ENCODE peak calls at places on chromosome 22, in five cellular contexts. One of them, this sample, is unnamed.

GRCh38 chr22:36252754-36253522 is at the start of gene APOL1:
- DNase-seq in HCT116: no peak
- DNase-seq in mammary epithelial cell: no peak
- DNase-seq in transverse colon: peak; percentile 71
- DNase-seq in left ventricle myocardium inferior: peak; percentile 37
- DNase-seq in this sample: no peak

GRCh38 chr22:39917091-39917703 is 16.3 kb downstream of the GRAP2 start:
- DNase-seq in left ventricle myocardium inferior: no peak
- DNase-seq in HCT116: no peak
- DNase-seq in transverse colon: no peak
- DNase-seq in mammary epithelial cell: no peak
- DNase-seq in this sample: no peak

GRCh38 chr22:43297246-43298061 is 45.7 kb downstream of the SCUBE1 start:
- DNase-seq in mammary epithelial cell: no peak
- DNase-seq in transverse colon: no peak
- DNase-seq in HCT116: no peak
- DNase-seq in left ventricle myocardium inferior: no peak
- DNase-seq in this sample: no peak

GRCh38 chr22:40635008-40635939 is 1.2 kb downstream of the MRTFA start:
- DNase-seq in transverse colon: no peak
- DNase-seq in HCT116: no peak
- DNase-seq in left ventricle myocardium inferior: peak; percentile 63
- DNase-seq in mammary epithelial cell: no peak
- DNase-seq in this sample: no peak

GRCh38 chr22:37782340-37783168 is 25.2 kb upstream of the GCAT start:
- DNase-seq in transverse colon: no peak
- DNase-seq in HCT116: peak; percentile 97
- DNase-seq in left ventricle myocardium inferior: no peak
- DNase-seq in mammary epithelial cell: no peak
- DNase-seq in this sample: peak; percentile 94

GRCh38 chr22:43315687-43316217 is 27.4 kb downstream of the SCUBE1 start:
- DNase-seq in transverse colon: no peak
- DNase-seq in left ventricle myocardium inferior: no peak
- DNase-seq in mammary epithelial cell: no peak
- DNase-seq in HCT116: no peak
- DNase-seq in this sample: no peak

GRCh38 chr22:44755418-44755817 is 3.0 kb downstream of the ARHGAP8 start:
- DNase-seq in left ventricle myocardium inferior: no peak
- DNase-seq in HCT116: no peak
- DNase-seq in transverse colon: no peak
- DNase-seq in mammary epithelial cell: no peak
- DNase-seq in this sample: no peak

GRCh38 chr22:47420211-47420610 is 657.8 kb downstream of the TBC1D22A start:
- DNase-seq in HCT116: no peak
- DNase-seq in left ventricle myocardium inferior: no peak
- DNase-seq in transverse colon: no peak
- DNase-seq in mammary epithelial cell: no peak
- DNase-seq in this sample: no peak

GRCh38 chr22:30212996-30213441 is 33.5 kb downstream of the LIF start:
- DNase-seq in transverse colon: no peak
- DNase-seq in left ventricle myocardium inferior: no peak
- DNase-seq in mammary epithelial cell: no peak
- DNase-seq in HCT116: no peak
- DNase-seq in this sample: peak; percentile 66

GRCh38 chr22:19106886-19107729 is 15.1 kb downstream of the DGCR2 start:
- DNase-seq in mammary epithelial cell: no peak
- DNase-seq in HCT116: no peak
- DNase-seq in left ventricle myocardium inferior: no peak
- DNase-seq in transverse colon: no peak
- DNase-seq in this sample: no peak

GRCh38 chr22:35685731-35686130 is 31.9 kb upstream of the APOL5 start:
- DNase-seq in left ventricle myocardium inferior: no peak
- DNase-seq in mammary epithelial cell: no peak
- DNase-seq in HCT116: no peak
- DNase-seq in transverse colon: no peak
- DNase-seq in this sample: no peak

GRCh38 chr22:38005943-38006342 is 21.6 kb upstream of the SOX10 start:
- DNase-seq in left ventricle myocardium inferior: no peak
- DNase-seq in HCT116: no peak
- DNase-seq in mammary epithelial cell: no peak
- DNase-seq in transverse colon: no peak
- DNase-seq in this sample: no peak

GRCh38 chr22:31947296-31947695 is 3.0 kb downstream of the YWHAH start:
- DNase-seq in mammary epithelial cell: peak; percentile 46
- DNase-seq in HCT116: no peak
- DNase-seq in transverse colon: peak; percentile 38
- DNase-seq in left ventricle myocardium inferior: no peak
- DNase-seq in this sample: no peak

GRCh38 chr22:41075946-41076345 is 16.4 kb upstream of the EP300 start:
- DNase-seq in left ventricle myocardium inferior: no peak
- DNase-seq in HCT116: no peak
- DNase-seq in transverse colon: no peak
- DNase-seq in mammary epithelial cell: no peak
- DNase-seq in this sample: no peak

GRCh38 chr22:28608546-28608945 is 71.1 kb downstream of the TTC28 start:
- DNase-seq in HCT116: no peak
- DNase-seq in left ventricle myocardium inferior: no peak
- DNase-seq in transverse colon: no peak
- DNase-seq in mammary epithelial cell: no peak
- DNase-seq in this sample: no peak

GRCh38 chr22:42473484-42474193 is 41.4 kb upstream of the NFAM1 start:
- DNase-seq in HCT116: peak; percentile 73
- DNase-seq in mammary epithelial cell: peak; percentile 53
- DNase-seq in transverse colon: no peak
- DNase-seq in left ventricle myocardium inferior: no peak
- DNase-seq in this sample: peak; percentile 56

GRCh38 chr22:45543243-45543642 is 40.6 kb downstream of the FBLN1 start:
- DNase-seq in mammary epithelial cell: no peak
- DNase-seq in HCT116: no peak
- DNase-seq in left ventricle myocardium inferior: no peak
- DNase-seq in transverse colon: no peak
- DNase-seq in this sample: no peak

GRCh38 chr22:40477683-40478348 is 107.4 kb downstream of the SGSM3 start:
- DNase-seq in mammary epithelial cell: no peak
- DNase-seq in left ventricle myocardium inferior: no peak
- DNase-seq in HCT116: no peak
- DNase-seq in transverse colon: no peak
- DNase-seq in this sample: no peak

DNA sequence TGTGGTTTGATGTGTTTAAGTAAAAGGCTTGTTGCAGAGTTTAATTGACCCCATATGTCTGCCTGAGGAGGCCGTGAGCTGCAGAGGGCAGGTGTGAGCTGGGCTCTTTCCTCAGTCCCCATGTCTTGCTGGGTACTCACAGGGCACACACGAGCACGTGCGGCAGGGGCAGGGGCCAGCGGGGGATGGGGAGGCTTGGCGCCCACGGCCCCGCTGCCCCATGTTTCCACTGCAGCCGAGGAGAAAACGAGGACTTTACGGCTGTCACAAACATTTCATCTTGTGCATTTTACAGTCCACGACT is 24.7 kb upstream of the CCDC188 start:
- DNase-seq in mammary epithelial cell: no peak
- DNase-seq in transverse colon: no peak
- DNase-seq in left ventricle myocardium inferior: no peak
- DNase-seq in HCT116: no peak
- DNase-seq in this sample: no peak
- TF ChIP-seq CTCF in mammary epithelial cell: no peak
- TF ChIP-seq CTCF in transverse colon: no peak
- TF ChIP-seq CTCF in left ventricle myocardium inferior: no peak
- TF ChIP-seq CTCF in HCT116: no peak
- TF ChIP-seq CTCF in this sample: no peak

DNA sequence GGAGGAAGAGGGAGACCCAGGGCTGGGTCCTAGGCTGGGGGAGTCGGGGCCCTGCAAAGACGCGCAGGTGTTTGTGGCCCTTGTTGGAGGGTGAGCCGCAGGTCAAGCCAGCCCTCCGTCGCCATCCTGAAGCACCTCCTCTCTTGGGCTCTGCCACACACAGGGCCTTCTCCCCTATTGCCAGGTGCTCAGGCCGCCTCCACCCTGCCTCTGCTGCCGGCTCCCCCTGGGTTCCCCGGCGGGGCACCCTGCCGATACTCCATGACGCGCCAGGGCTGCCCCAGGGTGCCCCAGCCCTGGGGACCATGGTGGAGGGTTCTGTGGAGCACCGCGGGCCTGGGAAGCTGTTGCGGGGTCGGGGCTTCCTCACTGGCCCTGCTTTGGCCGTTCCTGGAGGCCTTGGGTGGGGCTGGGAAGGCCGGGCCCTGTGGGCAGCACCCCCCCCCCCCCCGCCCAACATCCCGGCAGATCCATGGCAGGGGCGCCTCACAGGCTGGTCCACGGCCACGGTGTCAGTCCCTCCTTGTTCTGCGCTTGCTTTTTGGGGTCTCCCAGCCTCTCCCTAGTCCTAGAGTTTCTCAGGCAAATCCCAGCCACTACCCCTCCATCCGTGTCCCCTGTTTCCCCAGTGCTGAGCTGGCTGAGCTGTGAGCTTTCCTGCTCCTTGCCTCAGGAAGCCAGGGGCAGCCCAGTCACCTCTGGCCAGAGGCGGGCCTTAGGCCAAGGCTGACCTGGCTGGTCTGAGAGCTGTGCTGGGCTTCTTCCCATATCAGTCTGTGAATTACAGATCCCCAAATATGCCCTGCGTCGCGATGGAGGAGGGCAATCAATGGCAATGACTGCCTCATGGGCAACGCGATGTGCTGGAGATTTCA is 2.3 kb upstream of the ADORA2A start:
- DNase-seq in mammary epithelial cell: no peak
- DNase-seq in left ventricle myocardium inferior: no peak
- DNase-seq in transverse colon: no peak
- DNase-seq in HCT116: no peak
- DNase-seq in this sample: no peak
- H3K4me1 ChIP-seq in mammary epithelial cell: peaks cover 17% of the 10 kb centered on the region
- H3K4me1 ChIP-seq in left ventricle myocardium inferior: peaks cover 84% of the 10 kb centered on the region
- H3K4me1 ChIP-seq in transverse colon: peaks cover 13% of the 10 kb centered on the region
- H3K4me1 ChIP-seq in HCT116: no peaks in the 10 kb centered on the region
- H3K4me1 ChIP-seq in this sample: no peaks in the 10 kb centered on the region

GRCh38 chr22:17945851-17946690 is 78.3 kb downstream of the MICAL3 start:
- DNase-seq in transverse colon: no peak
- DNase-seq in HCT116: no peak
- DNase-seq in mammary epithelial cell: no peak
- DNase-seq in left ventricle myocardium inferior: no peak
- DNase-seq in this sample: no peak
- TF ChIP-seq CTCF in transverse colon: no peak
- TF ChIP-seq CTCF in HCT116: no peak
- TF ChIP-seq CTCF in mammary epithelial cell: no peak
- TF ChIP-seq CTCF in left ventricle myocardium inferior: no peak
- TF ChIP-seq CTCF in this sample: no peak

DNA sequence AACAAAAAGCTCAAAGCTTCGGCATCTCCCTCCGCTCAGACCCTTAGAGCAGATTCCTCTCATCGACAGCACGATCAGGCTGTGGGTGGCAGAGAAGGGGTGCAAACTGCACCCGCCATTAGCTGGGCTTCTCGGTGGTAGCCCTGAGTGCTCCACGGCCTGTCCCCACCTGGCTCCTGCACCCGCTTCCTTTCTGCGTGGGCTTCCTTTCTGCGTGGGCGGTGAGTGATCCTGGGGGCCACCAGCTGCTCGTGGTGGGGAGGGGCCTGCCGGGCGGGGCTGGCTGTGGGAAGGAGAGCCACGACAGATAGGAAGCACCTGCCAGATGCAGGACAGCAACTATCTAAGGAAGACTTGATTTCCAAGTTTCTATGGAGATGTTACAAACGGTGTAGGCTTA is 55.0 kb downstream of the BRD1 start:
- DNase-seq in HCT116: no peak
- DNase-seq in mammary epithelial cell: no peak
- DNase-seq in transverse colon: no peak
- DNase-seq in left ventricle myocardium inferior: no peak
- DNase-seq in this sample: no peak
- H3K4me1 ChIP-seq in HCT116: no peaks in the 10 kb centered on the region
- H3K4me1 ChIP-seq in mammary epithelial cell: peaks cover 6% of the 10 kb centered on the region
- H3K4me1 ChIP-seq in transverse colon: peaks cover 8% of the 10 kb centered on the region
- H3K4me1 ChIP-seq in left ventricle myocardium inferior: peaks cover 9% of the 10 kb centered on the region
- H3K4me1 ChIP-seq in this sample: no peaks in the 10 kb centered on the region

DNA sequence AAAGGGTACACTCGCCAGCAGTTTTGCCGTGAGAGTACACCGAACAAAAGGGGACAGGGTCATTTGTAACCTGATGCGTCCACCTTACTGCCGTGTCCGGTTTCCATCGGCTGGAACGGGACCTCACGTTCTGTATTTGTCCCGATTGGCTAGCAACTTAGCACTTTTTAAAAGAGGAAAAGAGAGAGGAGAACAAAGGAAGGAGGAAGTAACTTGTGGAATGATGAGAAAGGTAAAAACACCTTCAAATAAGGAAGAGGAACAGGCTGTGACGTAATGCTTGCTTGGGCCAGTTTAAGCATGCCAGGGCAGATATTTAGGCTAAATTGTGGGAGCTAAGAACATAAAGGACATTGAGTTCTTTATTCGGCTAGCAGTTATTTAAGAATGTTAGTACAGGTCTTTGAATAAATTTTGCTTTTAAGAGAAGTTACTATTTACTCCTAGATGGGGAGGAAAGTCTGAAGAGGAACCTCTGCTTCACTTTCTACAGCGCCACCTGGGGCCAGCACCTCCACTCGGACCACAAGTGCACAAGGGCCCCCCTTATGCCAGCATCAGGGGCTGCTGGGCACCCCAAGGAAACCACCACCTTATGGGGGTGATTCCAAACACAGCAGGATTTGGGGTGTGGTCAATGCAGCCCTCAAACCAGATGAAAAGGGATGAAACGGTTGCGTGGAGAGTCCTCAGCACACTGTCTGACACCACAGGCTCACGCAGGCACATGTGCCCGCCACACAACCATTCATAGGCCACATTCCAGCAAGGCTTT is 5.8 kb downstream of the ARSA start:
- DNase-seq in HCT116: no peak
- DNase-seq in left ventricle myocardium inferior: no peak
- DNase-seq in transverse colon: peak; percentile 65
- DNase-seq in mammary epithelial cell: peak; percentile 48
- DNase-seq in this sample: peak; percentile 11
- TF ChIP-seq CTCF in HCT116: peak; percentile 9
- TF ChIP-seq CTCF in left ventricle myocardium inferior: no peak
- TF ChIP-seq CTCF in transverse colon: peak; percentile 37
- TF ChIP-seq CTCF in mammary epithelial cell: peak; percentile 28
- TF ChIP-seq CTCF in this sample: peak; percentile 55